ENCODE peak calls at places on chromosomes 7 and 10, in nine cellular contexts. W, C, R, S, O, L, V, Q and J are unnamed samples.

GRCh38 chr10:7322623-7323022 is 88.2 kb downstream of the SFMBT2 start:
- DNase-seq in O (no peak), R (no peak), V (no peak), Q (no peak), C (no peak), L (no peak), W (no peak), S (no peak), J (no peak)

GRCh38 chr10:77351386-77351785 is 286.2 kb downstream of the KCNMA1 start:
- DNase-seq in W (peak), C (no peak), V (no peak), S (no peak), L (no peak), Q (no peak), O (no peak), R (no peak), J (no peak)

GRCh38 chr10:129604333-129605032 is 137.4 kb downstream of the MGMT start:
- DNase-seq in C (no peak), L (no peak), V (no peak), R (no peak), W (no peak), Q (no peak), O (no peak), S (no peak), J (no peak)

GRCh38 chr10:110107887-110108286 is 99.5 kb upstream of the MXI1 start:
- DNase-seq in S (peak), C (no peak), W (no peak), V (no peak), L (no peak), R (no peak), Q (no peak), O (no peak), J (no peak)

GRCh38 chr7:466465-467191 is 53.0 kb downstream of the PDGFA start:
- DNase-seq in R (peak), W (no peak), C (peak), Q (no peak), S (no peak), V (no peak), O (no peak), L (no peak), J (no peak)

GRCh38 chr7:73623798-73624668 is at the start of gene MLXIPL:
- DNase-seq in L (no peak), R (peak), S (peak), O (peak), C (peak), Q (peak), V (peak), W (no peak), J (peak)

GRCh38 chr7:155412416-155413253 is 45.3 kb upstream of the EN2 start:
- DNase-seq in W (peak), C (peak), L (no peak), V (peak), Q (peak), O (peak), S (peak), R (peak), J (peak)

GRCh38 chr7:2123360-2123759 is 109.4 kb downstream of the MAD1L1 start:
- DNase-seq in L (no peak), S (no peak), R (no peak), W (no peak), Q (no peak), V (no peak), C (no peak), O (no peak), J (no peak)

GRCh38 chr7:22248111-22248809 is 108.7 kb downstream of the RAPGEF5 start:
- DNase-seq in L (no peak), O (no peak), W (peak), C (no peak), S (no peak), Q (no peak), V (no peak), R (no peak), J (no peak)

GRCh38 chr10:43035785-43036184 is 41.1 kb upstream of the RET start:
- DNase-seq in O (no peak), V (no peak), C (no peak), L (no peak), R (no peak), W (no peak), S (no peak), Q (no peak), J (no peak)

GRCh38 chr7:157016352-157017041 is 6.0 kb upstream of the MNX1 start:
- DNase-seq in R (no peak), Q (peak), W (no peak), O (no peak), S (peak), L (no peak), C (no peak), V (peak), J (peak)

GRCh38 chr7:103391976-103392375 is 44.5 kb downstream of the PSMC2 start:
- DNase-seq in V (no peak), R (no peak), Q (no peak), S (no peak), W (peak), L (no peak), O (no peak), C (no peak), J (no peak)

GRCh38 chr10:115129752-115130151 is 36.6 kb downstream of the ATRNL1 start:
- DNase-seq in C (no peak), W (peak), V (no peak), O (no peak), L (peak), R (no peak), Q (no peak), S (peak), J (no peak)

GRCh38 chr10:18140149-18140956 is at the start of gene CACNB2:
- DNase-seq in L (no peak), C (peak), V (no peak), Q (no peak), W (peak), S (peak), O (peak), R (peak), J (peak)

GRCh38 chr10:79159141-79159619 is 90.4 kb downstream of the ZMIZ1 start:
- DNase-seq in V (no peak), R (no peak), Q (no peak), S (no peak), C (no peak), O (no peak), L (no peak), W (peak), J (no peak)

GRCh38 chr7:87878208-87878735 is 2.0 kb downstream of the DBF4 start:
- DNase-seq in C (no peak), W (peak), Q (no peak), O (no peak), L (no peak), V (no peak), R (no peak), S (peak), J (no peak)

GRCh38 chr7:37916673-37917660 is at the start of gene SFRP4:
- DNase-seq in L (peak), R (peak), S (peak), O (peak), V (no peak), C (peak), Q (peak), W (no peak), J (no peak)

GRCh38 chr7:4143511-4144160 is 538.5 kb upstream of the FOXK1 start:
- DNase-seq in W (no peak), O (no peak), C (no peak), L (no peak), S (no peak), Q (no peak), V (no peak), R (no peak), J (no peak)

GRCh38 chr7:157482517-157483120 is 145.8 kb downstream of the DNAJB6 start:
- DNase-seq in R (no peak), L (no peak), S (peak), W (no peak), Q (no peak), V (no peak), C (no peak), O (no peak), J (no peak)

GRCh38 chr10:33143160-33143728 is 185.2 kb upstream of the ITGB1 start:
- DNase-seq in C (no peak), R (no peak), W (peak), V (peak), O (peak), L (no peak), Q (peak), S (no peak), J (no peak)

GRCh38 chr7:19146699-19147098 is 1.5 kb upstream of the FERD3L start:
- DNase-seq in L (no peak), R (no peak), S (peak), Q (no peak), V (no peak), W (no peak), C (no peak), O (no peak), J (no peak)

GRCh38 chr10:11282661-11283060 is 265.0 kb downstream of the CELF2 start:
- DNase-seq in C (no peak), S (no peak), R (no peak), L (no peak), V (no peak), Q (no peak), W (no peak), O (no peak), J (no peak)

GRCh38 chr10:118721005-118721876 is 33.5 kb downstream of the CACUL1 start:
- DNase-seq in W (peak), C (peak), R (peak), V (peak), S (peak), O (no peak), Q (peak), L (peak), J (no peak)

GRCh38 chr10:21626457-21627161 is 92.6 kb downstream of the MLLT10 start:
- DNase-seq in R (no peak), L (no peak), S (no peak), W (peak), C (no peak), V (no peak), Q (no peak), O (no peak), J (no peak)

GRCh38 chr10:47139121-47139520 is 160.9 kb upstream of the GDF10 start:
- DNase-seq in R (no peak), S (no peak), L (no peak), W (no peak), Q (no peak), C (no peak), V (no peak), O (no peak), J (no peak)

GRCh38 chr10:59625842-59626522 is 83.7 kb downstream of the SLC16A9 start:
- DNase-seq in W (peak), C (peak), S (peak), L (peak), Q (peak), R (peak), V (peak), O (peak), J (peak)

GRCh38 chr10:33441561-33441960 is 107.1 kb upstream of the NRP1 start:
- DNase-seq in R (no peak), L (no peak), V (no peak), S (no peak), W (peak), Q (no peak), C (no peak), O (no peak), J (no peak)

GRCh38 chr7:135877799-135878198 is 99.4 kb downstream of the MTPN start:
- DNase-seq in Q (no peak), O (no peak), R (no peak), L (no peak), C (no peak), V (no peak), S (no peak), W (peak), J (no peak)

GRCh38 chr10:57964371-57964770 is 303.3 kb downstream of the IPMK start:
- DNase-seq in C (no peak), R (no peak), O (peak), L (peak), S (no peak), V (no peak), Q (no peak), W (peak), J (no peak)

GRCh38 chr10:2898509-2898860 is 168.9 kb upstream of the PFKP start:
- DNase-seq in O (no peak), S (no peak), W (no peak), V (no peak), R (no peak), Q (no peak), L (no peak), C (no peak), J (no peak)

GRCh38 chr7:94374231-94374630 is 20.5 kb upstream of the COL1A2 start:
- DNase-seq in C (peak), S (peak), Q (no peak), R (peak), W (peak), V (no peak), L (no peak), O (no peak), J (no peak)

GRCh38 chr10:95976295-95977229 is 66.8 kb upstream of the CCNJ start:
- DNase-seq in O (no peak), V (no peak), L (no peak), S (no peak), C (no peak), Q (no peak), W (no peak), R (no peak), J (no peak)

GRCh38 chr10:31961675-31962074 is 33.0 kb upstream of the ARHGAP12 start:
- DNase-seq in W (peak), R (no peak), O (no peak), Q (no peak), S (no peak), L (peak), V (no peak), C (no peak), J (no peak)